ENCODE peak calls at places on chromosomes 5 and 9, in eight cellular contexts. S is A549, H is PC-9, U is GM23248, P is GM12878, M is mesenchymal stem cell, W is IMR-90, R is prostate gland. Z is an unnamed sample.

GRCh38 chr9:16002816-16003215 is 450.0 kb downstream of the CCDC171 start:
- DNase-seq in S (peak; percentile 21), H (no peak), U (peak; percentile 35), P (no peak), M (peak; percentile 28), W (peak; percentile 79), R (no peak), Z (peak; percentile 59)

GRCh38 chr9:115978739-115979138 is 174.9 kb upstream of the PAPPA start:
- DNase-seq in S (peak; percentile 57), H (no peak), U (no peak), P (no peak), M (no peak), W (no peak), R (no peak), Z (peak; percentile 19)

GRCh38 chr5:154206291-154206690 is 15.8 kb downstream of the GALNT10 start:
- DNase-seq in S (no peak), H (no peak), U (no peak), P (no peak), M (no peak), W (no peak), R (no peak), Z (no peak)

GRCh38 chr5:163269624-163270023 is 167.8 kb upstream of the CCNG1 start:
- DNase-seq in S (peak; percentile 4), H (no peak), U (no peak), P (no peak), M (no peak), W (no peak), R (no peak), Z (no peak)

GRCh38 chr5:176813587-176814312 is 3.4 kb downstream of the UNC5A start:
- DNase-seq in S (no peak), H (no peak), U (no peak), P (no peak), M (no peak), W (no peak), R (no peak), Z (no peak)

GRCh38 chr9:22975921-22976320 is 529.3 kb downstream of the DMRTA1 start:
- DNase-seq in S (no peak), H (no peak), U (peak; percentile 43), P (no peak), M (no peak), W (peak; percentile 33), R (no peak), Z (peak; percentile 30)

GRCh38 chr9:33180526-33181184 is 13.5 kb upstream of the B4GALT1 start:
- DNase-seq in S (no peak), H (no peak), U (peak; percentile 86), P (no peak), M (no peak), W (peak; percentile 70), R (no peak), Z (peak; percentile 85)

GRCh38 chr5:80151890-80152289 is 104.0 kb downstream of the SERINC5 start:
- DNase-seq in S (no peak), H (no peak), U (no peak), P (no peak), M (no peak), W (no peak), R (no peak), Z (no peak)

GRCh38 chr9:136728548-136729123 is 14.1 kb downstream of the LCN10 start:
- DNase-seq in S (peak; percentile 56), H (peak; percentile 52), U (peak; percentile 76), P (no peak), M (peak; percentile 60), W (peak; percentile 29), R (no peak), Z (peak; percentile 48)

GRCh38 chr9:136728080-136728547 is 14.6 kb downstream of the LCN10 start:
- DNase-seq in S (peak; percentile 91), H (peak; percentile 90), U (peak; percentile 91), P (peak; percentile 39), M (peak; percentile 90), W (peak; percentile 85), R (peak; percentile 83), Z (peak; percentile 84)

GRCh38 chr9:136725612-136726011 is 13.2 kb downstream of the DIPK1B start:
- DNase-seq in S (no peak), H (no peak), U (peak; percentile 78), P (no peak), M (peak; percentile 58), W (peak; percentile 57), R (peak; percentile 48), Z (no peak)

GRCh38 chr9:136726118-136726517 is 13.7 kb downstream of the DIPK1B start:
- DNase-seq in S (no peak), H (no peak), U (no peak), P (no peak), M (no peak), W (no peak), R (no peak), Z (no peak)

GRCh38 chr9:136726631-136727191 is 14.3 kb downstream of the DIPK1B start:
- DNase-seq in S (peak; percentile 58), H (no peak), U (peak; percentile 59), P (peak; percentile 21), M (peak; percentile 66), W (peak; percentile 31), R (no peak), Z (peak; percentile 38)
- H3K27ac ChIP-seq in S (peak overlapping the region; percentile 99), H (peak overlapping the region; percentile 17), U (peak overlapping the region; percentile 40), P (peak overlapping the region; percentile 54), M (no peak overlapping the region), W (peak overlapping the region; percentile 19), R (peak overlapping the region; percentile 67), Z (peak overlapping the region; percentile 79)

GRCh38 chr9:89759563-89759962 is 154.8 kb downstream of the GADD45G start:
- DNase-seq in S (no peak), H (no peak), U (no peak), P (no peak), M (no peak), W (no peak), R (no peak), Z (no peak)

GRCh38 chr9:89756891-89757537 is 152.2 kb downstream of the GADD45G start:
- DNase-seq in S (no peak), H (no peak), U (no peak), P (no peak), M (peak; percentile 46), W (no peak), R (no peak), Z (peak; percentile 64)

GRCh38 chr9:89755835-89756234 is 151.0 kb downstream of the GADD45G start:
- DNase-seq in S (no peak), H (no peak), U (no peak), P (no peak), M (peak; percentile 77), W (peak; percentile 18), R (no peak), Z (peak; percentile 89)

GRCh38 chr9:89760123-89760522 is 155.3 kb downstream of the GADD45G start:
- DNase-seq in S (no peak), H (no peak), U (no peak), P (no peak), M (no peak), W (no peak), R (no peak), Z (no peak)

DNA sequence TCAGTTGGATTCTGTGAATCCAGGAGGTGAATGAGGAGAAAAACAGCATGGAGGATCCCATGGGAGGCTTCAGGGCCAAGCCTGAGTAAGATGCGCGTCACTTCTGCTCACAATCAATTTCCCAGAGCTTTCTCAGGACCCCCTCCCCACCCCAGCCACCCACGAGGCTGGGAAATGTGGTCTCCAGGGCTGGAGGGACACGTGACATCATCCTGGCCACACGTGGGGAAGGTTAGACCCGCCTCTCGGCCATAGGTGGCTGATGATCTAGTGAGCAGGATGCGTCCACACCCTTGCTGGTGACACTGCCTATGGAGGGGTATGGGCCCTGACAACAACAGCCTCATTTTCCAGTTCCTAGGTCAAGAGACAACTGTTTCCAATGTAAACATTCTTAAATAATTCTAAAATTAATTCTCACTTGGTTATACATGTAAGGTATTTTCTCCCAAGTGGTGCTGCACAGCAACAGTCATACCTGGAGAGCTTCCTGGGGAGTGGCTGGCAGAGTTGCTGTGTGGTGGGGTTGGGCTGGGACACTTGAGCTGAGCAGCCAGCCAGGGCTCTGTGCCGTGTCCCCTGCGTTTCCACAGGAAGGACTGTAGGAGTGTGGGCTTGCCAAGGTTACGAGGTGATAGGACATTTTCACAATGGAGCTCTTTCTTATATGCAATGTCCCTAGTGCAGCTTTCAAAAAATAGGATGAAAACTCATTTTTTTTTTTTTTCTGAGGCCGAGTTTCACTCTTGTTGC is 153.1 kb downstream of the GADD45G start:
- DNase-seq in S (no peak), H (no peak), U (no peak), P (no peak), M (no peak), W (no peak), R (no peak), Z (no peak)
- H3K4me1 ChIP-seq in S (no peaks in the 10 kb centered on the region), H (no peaks in the 10 kb centered on the region), U (no peaks in the 10 kb centered on the region), P (peaks cover 3% of the 10 kb centered on the region), M (peaks cover 11% of the 10 kb centered on the region), W (no peaks in the 10 kb centered on the region), R (peaks cover 6% of the 10 kb centered on the region), Z (no peaks in the 10 kb centered on the region)

GRCh38 chr5:124839371-124839998 is 93.0 kb upstream of the ZNF608 start:
- DNase-seq in S (no peak), H (no peak), U (no peak), P (no peak), M (peak; percentile 37), W (no peak), R (no peak), Z (peak; percentile 32)

GRCh38 chr5:124843596-124843899 is 97.1 kb upstream of the ZNF608 start:
- DNase-seq in S (no peak), H (no peak), U (no peak), P (no peak), M (peak; percentile 22), W (no peak), R (no peak), Z (peak; percentile 41)

GRCh38 chr5:124841829-124842712 is 95.6 kb upstream of the ZNF608 start:
- DNase-seq in S (no peak), H (no peak), U (peak; percentile 15), P (no peak), M (no peak), W (peak; percentile 12), R (peak; percentile 31), Z (peak; percentile 91)

GRCh38 chr5:124844371-124844770 is 97.9 kb upstream of the ZNF608 start:
- DNase-seq in S (no peak), H (no peak), U (peak; percentile 45), P (no peak), M (no peak), W (no peak), R (no peak), Z (no peak)

DNA sequence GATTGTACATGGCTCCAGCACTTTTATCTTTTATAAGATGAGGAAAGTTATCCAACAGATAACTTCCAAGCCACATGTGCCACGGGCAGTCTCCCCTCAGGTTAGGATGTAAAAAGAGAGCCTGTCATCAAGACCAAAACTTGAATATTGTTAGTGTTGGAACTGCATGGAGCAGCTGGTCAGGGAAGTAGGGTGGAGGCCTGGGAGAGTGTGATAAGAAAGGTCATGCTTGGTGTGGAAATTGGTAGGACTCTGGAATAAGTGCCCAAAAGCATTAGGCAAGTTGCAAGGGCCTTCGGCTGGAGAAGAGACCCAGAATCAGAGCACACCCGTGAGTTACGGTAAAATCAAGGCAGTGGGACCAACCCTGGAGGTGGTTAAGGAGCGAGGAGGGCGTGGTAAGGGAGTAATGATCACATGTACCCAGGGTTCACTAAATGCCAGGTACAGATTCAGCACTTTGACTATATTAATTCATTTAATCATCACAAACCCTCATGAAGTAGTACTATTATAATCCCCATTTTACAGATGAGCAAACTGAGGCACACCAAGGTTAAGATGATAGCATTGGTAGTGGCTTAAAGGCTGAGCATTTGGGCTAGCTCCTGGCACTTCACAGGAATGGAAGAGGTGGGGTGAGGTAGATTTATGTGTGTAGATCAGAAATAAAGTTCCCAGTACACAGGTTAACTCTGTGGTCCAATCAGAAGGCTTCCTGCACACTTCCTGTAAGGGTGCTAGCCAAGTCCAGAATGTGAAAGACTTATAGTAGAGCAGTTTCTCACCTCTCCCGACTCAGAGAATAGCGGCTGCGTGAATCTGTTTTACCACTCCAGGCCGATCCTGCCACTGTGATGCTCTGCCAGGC is 96.5 kb upstream of the ZNF608 start:
- DNase-seq in S (no peak), H (no peak), U (no peak), P (no peak), M (no peak), W (no peak), R (no peak), Z (no peak)
- H3K27ac ChIP-seq in S (no peak overlapping the region), H (no peak overlapping the region), U (no peak overlapping the region), P (no peak overlapping the region), M (no peak overlapping the region), W (no peak overlapping the region), R (no peak overlapping the region), Z (no peak overlapping the region)

GRCh38 chr9:126613656-126614055 is at the start of gene LMX1B:
- DNase-seq in S (peak; percentile 89), H (no peak), U (peak; percentile 49), P (no peak), M (peak; percentile 31), W (peak; percentile 17), R (peak; percentile 26), Z (peak; percentile 31)

GRCh38 chr9:126612329-126612812 is 1.4 kb upstream of the LMX1B start:
- DNase-seq in S (no peak), H (no peak), U (no peak), P (no peak), M (no peak), W (no peak), R (no peak), Z (no peak)

GRCh38 chr9:126611592-126612328 is 2.0 kb upstream of the LMX1B start:
- DNase-seq in S (peak; percentile 75), H (peak; percentile 81), U (peak; percentile 79), P (no peak), M (peak; percentile 60), W (peak; percentile 40), R (peak; percentile 56), Z (peak; percentile 45)

GRCh38 chr9:126614088-126614454 is 343 bp downstream of the LMX1B start:
- DNase-seq in S (peak; percentile 40), H (no peak), U (no peak), P (no peak), M (no peak), W (no peak), R (no peak), Z (no peak)

GRCh38 chr9:126612813-126613641 is 701 bp upstream of the LMX1B start:
- DNase-seq in S (no peak), H (no peak), U (peak; percentile 31), P (no peak), M (no peak), W (no peak), R (no peak), Z (no peak)
- H3K4me1 ChIP-seq in S (peaks cover 17% of the 10 kb centered on the region), H (no peaks in the 10 kb centered on the region), U (no peaks in the 10 kb centered on the region), P (no peaks in the 10 kb centered on the region), M (peaks cover 32% of the 10 kb centered on the region), W (no peaks in the 10 kb centered on the region), R (peaks cover 3% of the 10 kb centered on the region), Z (no peaks in the 10 kb centered on the region)

Z was measured in fibroblast of lung.